ENCODE peak calls at places on chromosomes 5 and 9, in seven cellular contexts. O, K, C, Q, U, T and B are unnamed samples.

GRCh38 chr5:147930759-147931158 is 24.4 kb upstream of the C5orf46 start:
- DNase-seq in U (no peak), K (no peak), T (no peak), Q (no peak), C (no peak), O (no peak), B (no peak)

GRCh38 chr9:5790923-5791322 is 42.0 kb downstream of the ERMP1 start:
- DNase-seq in U (no peak), C (no peak), Q (no peak), T (no peak), O (no peak), K (no peak), B (no peak)

GRCh38 chr5:150229571-150229970 is 39.7 kb downstream of the SLC6A7 start:
- DNase-seq in Q (no peak), O (no peak), T (no peak), K (no peak), C (no peak), U (no peak), B (no peak)

GRCh38 chr9:37362430-37362829 is 60.1 kb upstream of the GRHPR start:
- DNase-seq in K (no peak), O (no peak), Q (no peak), U (no peak), C (no peak), T (no peak), B (no peak)

GRCh38 chr5:134460551-134460950 is 48.9 kb upstream of the CDKN2AIPNL start:
- DNase-seq in T (no peak), Q (no peak), K (no peak), U (no peak), C (no peak), O (no peak), B (peak)

GRCh38 chr5:56026863-56027300 is 32.1 kb upstream of the IL6ST start:
- DNase-seq in C (no peak), T (no peak), K (no peak), Q (no peak), U (peak), O (no peak), B (no peak)

GRCh38 chr9:68878450-68878849 is 135.5 kb downstream of the PRKACG start:
- DNase-seq in K (no peak), T (no peak), Q (no peak), U (no peak), C (no peak), O (no peak), B (no peak)

GRCh38 chr9:98453589-98454311 is 198.3 kb upstream of the TBC1D2 start:
- DNase-seq in K (no peak), T (no peak), O (no peak), U (peak), C (no peak), Q (no peak), B (no peak)

GRCh38 chr5:51908215-51908614 is 525.0 kb downstream of the ISL1 start:
- DNase-seq in C (no peak), U (no peak), K (no peak), Q (no peak), O (no peak), T (no peak), B (no peak)

GRCh38 chr9:68562456-68562855 is 21.8 kb upstream of the TMEM252 start:
- DNase-seq in C (no peak), T (no peak), U (no peak), K (no peak), O (no peak), Q (no peak), B (no peak)

GRCh38 chr5:179418972-179419371 is 73.7 kb upstream of the ADAMTS2 start:
- DNase-seq in K (no peak), C (no peak), O (no peak), T (no peak), U (no peak), Q (no peak), B (no peak)

GRCh38 chr5:59390074-59390659 is 503.4 kb downstream of the PDE4D start:
- DNase-seq in K (peak), U (no peak), Q (no peak), C (no peak), T (no peak), O (no peak), B (no peak)

GRCh38 chr5:160651682-160652645 is 200.0 kb downstream of the ATP10B start:
- DNase-seq in Q (no peak), U (no peak), C (no peak), O (no peak), T (no peak), K (no peak), B (no peak)

GRCh38 chr5:139638090-139638735 is 9.9 kb upstream of the CXXC5 start:
- DNase-seq in U (no peak), O (peak), T (peak), Q (peak), K (peak), C (peak), B (peak)

GRCh38 chr9:22169243-22169642 is 160.1 kb upstream of the CDKN2B start:
- DNase-seq in K (no peak), C (no peak), T (no peak), O (no peak), Q (no peak), U (peak), B (no peak)

GRCh38 chr9:77014597-77015263 is 4.7 kb upstream of the FOXB2 start:
- DNase-seq in K (no peak), O (no peak), Q (no peak), T (no peak), U (no peak), C (no peak), B (peak)

GRCh38 chr5:167921796-167922195 is 369.6 kb upstream of the WWC1 start:
- DNase-seq in U (no peak), K (no peak), T (no peak), Q (no peak), C (no peak), O (no peak), B (no peak)

GRCh38 chr5:73587923-73588322 is 22.4 kb downstream of the UTP15 start:
- DNase-seq in O (no peak), C (no peak), U (no peak), K (no peak), T (no peak), Q (no peak), B (no peak)

GRCh38 chr9:88949961-88950340 is 41.3 kb upstream of the S1PR3 start:
- DNase-seq in U (peak), K (no peak), T (no peak), O (no peak), Q (no peak), C (no peak), B (no peak)

GRCh38 chr5:114018178-114018577 is 343.7 kb upstream of the KCNN2 start:
- DNase-seq in C (no peak), T (no peak), K (no peak), U (no peak), Q (no peak), O (no peak), B (no peak)

GRCh38 chr5:23234153-23234729 is 273.2 kb upstream of the PRDM9 start:
- DNase-seq in O (no peak), T (no peak), Q (no peak), K (no peak), C (no peak), U (no peak), B (no peak)

GRCh38 chr9:114149181-114149580 is 6.2 kb upstream of the COL27A1 start:
- DNase-seq in T (no peak), U (no peak), K (no peak), O (no peak), C (no peak), Q (no peak), B (no peak)

GRCh38 chr9:81002242-81002641 is 687.1 kb downstream of the TLE1 start:
- DNase-seq in U (no peak), T (no peak), C (no peak), K (no peak), Q (no peak), O (no peak), B (no peak)

GRCh38 chr5:14958196-14958595 is 86.6 kb upstream of the ANKH start:
- DNase-seq in T (no peak), Q (no peak), K (no peak), C (no peak), O (no peak), U (peak), B (no peak)

GRCh38 chr5:6403416-6403815 is 25.1 kb upstream of the MED10 start:
- DNase-seq in T (no peak), Q (no peak), U (no peak), C (no peak), O (no peak), K (no peak), B (no peak)

GRCh38 chr5:130479045-130479804 is 575.0 kb downstream of the CHSY3 start:
- DNase-seq in Q (no peak), T (no peak), K (no peak), C (no peak), O (no peak), U (no peak), B (no peak)

GRCh38 chr5:59768204-59769040 is 125.1 kb downstream of the PDE4D start:
- DNase-seq in T (peak), U (peak), K (peak), Q (peak), O (peak), C (peak), B (peak)

GRCh38 chr5:102451082-102451481 is 47.7 kb downstream of the SLCO6A1 start:
- DNase-seq in O (no peak), K (no peak), Q (no peak), T (no peak), C (no peak), U (no peak), B (no peak)

GRCh38 chr5:78162253-78162862 is 132.1 kb downstream of the AP3B1 start:
- DNase-seq in O (no peak), U (peak), Q (no peak), K (no peak), C (no peak), T (no peak), B (no peak)

GRCh38 chr9:89655047-89655989 is 50.5 kb downstream of the GADD45G start:
- DNase-seq in U (no peak), C (no peak), O (no peak), T (no peak), Q (no peak), K (no peak), B (no peak)

GRCh38 chr5:96338624-96339023 is 94.4 kb downstream of the PCSK1 start:
- DNase-seq in Q (peak), T (no peak), O (peak), C (peak), K (peak), U (no peak), B (peak)

GRCh38 chr5:54909911-54910870 is 75.2 kb downstream of the ESM1 start:
- DNase-seq in O (no peak), K (no peak), Q (no peak), U (no peak), T (no peak), C (no peak), B (no peak)
- H3K27ac ChIP-seq in O (no peak), K (no peak), Q (no peak), U (no peak), T (no peak), C (no peak), B (no peak)

GRCh38 chr9:131640438-131641181 is 95.3 kb downstream of the PRRT1B start:
- DNase-seq in U (no peak), O (no peak), T (no peak), Q (no peak), K (no peak), C (peak), B (peak)
- H3K27ac ChIP-seq in U (peak), O (peak), T (peak), Q (no peak), K (peak), C (peak), B (peak)

DNA sequence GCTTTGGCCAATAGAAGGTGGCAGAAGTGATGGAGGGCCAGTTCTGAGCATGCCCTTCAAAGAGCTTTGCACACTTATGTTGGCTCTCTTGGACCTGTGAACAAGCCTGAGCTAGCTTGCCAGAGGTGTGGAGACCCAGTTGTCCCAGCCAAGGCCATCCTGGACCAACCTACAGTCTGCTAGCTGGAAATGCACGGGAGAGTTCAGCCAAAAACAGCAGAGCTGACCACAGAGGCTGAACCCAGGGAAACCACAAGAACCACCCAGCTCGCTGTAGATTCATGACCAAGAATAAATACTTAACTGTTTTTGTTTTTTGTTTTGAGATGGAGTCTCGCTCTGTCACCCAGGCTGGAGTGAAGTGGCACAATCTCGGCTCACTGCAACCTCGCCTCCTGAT is 65.4 kb upstream of the HAND1 start:
- DNase-seq in K (no peak), Q (no peak), U (no peak), C (no peak), O (no peak), T (no peak), B (no peak)
- H3K27ac ChIP-seq in K (no peak), Q (no peak), U (no peak), C (no peak), O (no peak), T (no peak), B (no peak)

GRCh38 chr9:112078432-112078831 is 96.7 kb downstream of the SUSD1 start:
- DNase-seq in O (no peak), T (no peak), Q (peak), U (no peak), K (peak), C (no peak), B (no peak)
- H3K27ac ChIP-seq in O (no peak), T (peak), Q (no peak), U (no peak), K (no peak), C (no peak), B (no peak)

DNA sequence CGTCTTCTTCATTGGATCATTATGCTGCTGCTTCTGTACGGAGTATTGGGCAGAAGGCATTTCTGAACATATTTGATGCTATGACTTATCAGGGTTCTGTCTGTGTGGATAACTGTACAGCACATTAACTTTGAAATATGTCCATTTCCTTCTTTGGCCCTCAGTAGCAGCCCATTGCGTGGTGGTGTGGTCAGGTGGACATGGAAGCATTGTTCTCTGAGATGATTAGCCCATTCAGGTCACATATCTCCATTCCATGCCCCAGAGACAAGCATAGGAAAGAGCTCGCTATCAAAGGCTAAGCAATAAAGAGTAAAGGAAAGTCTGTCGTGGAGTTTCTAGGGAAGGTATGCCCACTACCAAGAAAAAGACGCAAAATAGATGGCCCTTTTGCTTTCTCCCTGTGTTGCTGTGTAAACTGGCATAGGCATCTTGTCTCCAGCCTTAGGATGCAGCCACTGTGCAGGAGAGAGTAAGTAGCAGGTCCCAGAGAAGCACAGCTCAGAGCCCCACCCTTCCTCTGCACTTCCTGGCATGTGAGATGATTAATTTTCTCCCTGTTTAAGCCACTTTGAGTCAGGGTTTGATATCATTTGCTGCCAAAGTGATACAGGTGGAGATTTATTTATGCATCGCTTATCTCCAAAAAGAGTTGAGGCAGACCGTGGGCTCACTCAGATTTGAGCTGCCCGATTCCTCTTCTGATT is 221.9 kb downstream of the PDZD2 start:
- DNase-seq in C (no peak), K (no peak), O (no peak), U (peak), Q (no peak), T (no peak), B (no peak)
- H3K27ac ChIP-seq in C (no peak), K (no peak), O (no peak), U (no peak), Q (no peak), T (peak), B (no peak)

DNA sequence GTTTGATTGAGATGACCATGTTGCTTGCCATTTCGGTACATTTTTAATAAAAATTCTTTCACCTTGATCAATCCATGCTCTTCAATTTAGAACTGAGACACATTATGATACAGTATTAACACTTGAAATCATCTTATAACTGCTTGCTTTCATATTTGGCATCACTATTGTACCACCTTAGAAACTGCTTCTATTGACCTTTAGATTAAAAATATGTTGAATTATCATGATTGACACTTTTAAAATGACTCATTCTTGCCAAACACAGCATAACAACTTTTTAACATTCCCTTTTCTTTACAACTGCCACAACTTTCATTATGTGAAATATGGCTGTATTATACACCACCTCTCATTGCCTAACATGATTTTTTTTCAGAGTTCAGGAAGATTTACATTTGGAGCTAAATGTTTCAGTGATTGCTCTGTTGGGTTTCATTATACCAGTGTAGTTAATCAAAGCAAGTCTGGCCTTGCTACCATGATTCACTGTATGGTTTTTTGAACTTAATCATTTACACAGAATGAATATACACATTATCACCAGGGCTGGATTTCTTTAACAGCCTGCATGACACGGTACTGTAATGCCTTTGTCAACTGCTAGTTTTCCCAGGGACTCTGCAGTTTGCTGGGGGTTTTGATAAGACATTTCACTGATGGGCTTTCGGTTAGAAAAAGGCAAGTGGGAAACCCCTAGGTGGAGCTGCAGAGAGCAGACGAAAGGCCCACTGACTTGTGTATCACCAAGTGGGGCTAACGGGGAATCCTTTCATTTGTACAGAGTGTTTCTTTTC is 93.6 kb upstream of the TLE4 start:
- DNase-seq in T (no peak), K (no peak), O (no peak), C (peak), Q (no peak), U (peak), B (no peak)
- H3K27ac ChIP-seq in T (no peak), K (no peak), O (no peak), C (no peak), Q (no peak), U (no peak), B (no peak)

DNA sequence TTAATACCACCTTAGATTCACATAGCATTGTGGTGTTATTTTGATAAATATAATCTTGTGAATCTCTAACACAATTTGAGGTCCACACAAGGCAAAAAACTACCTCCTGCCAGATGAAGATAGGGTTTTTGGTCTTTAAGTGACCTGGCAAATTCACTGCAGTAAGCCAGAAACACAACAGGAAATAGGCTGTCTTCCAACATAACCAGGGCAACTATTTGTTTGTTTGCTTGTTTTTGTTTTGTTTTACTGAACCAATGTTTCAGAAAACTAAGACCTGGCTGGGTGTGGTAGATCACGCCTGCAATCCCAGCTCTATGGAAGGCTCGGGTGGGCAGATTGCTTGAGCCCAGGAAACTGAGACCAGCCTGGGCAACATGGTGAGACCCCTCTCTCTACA is 95.5 kb downstream of the USP20 start:
- DNase-seq in Q (no peak), T (no peak), C (no peak), O (no peak), K (no peak), U (no peak), B (no peak)
- H3K27ac ChIP-seq in Q (no peak), T (no peak), C (no peak), O (peak), K (no peak), U (no peak), B (no peak)

GRCh38 chr5:143155445-143155844 is 248.0 kb downstream of the NR3C1 start:
- DNase-seq in O (no peak), Q (no peak), K (no peak), C (no peak), T (no peak), U (no peak), B (no peak)

GRCh38 chr5:143156556-143156955 is 246.9 kb downstream of the NR3C1 start:
- DNase-seq in C (no peak), Q (no peak), T (no peak), K (no peak), U (no peak), O (no peak), B (no peak)

GRCh38 chr5:143153332-143154119 is 250.0 kb downstream of the NR3C1 start:
- DNase-seq in T (peak), U (no peak), Q (peak), C (peak), K (peak), O (peak), B (peak)

GRCh38 chr5:143152445-143152844 is 251.0 kb downstream of the NR3C1 start:
- DNase-seq in U (no peak), T (no peak), Q (no peak), O (no peak), K (no peak), C (no peak), B (no peak)

GRCh38 chr5:143154495-143155375 is 248.8 kb downstream of the NR3C1 start:
- DNase-seq in C (no peak), O (no peak), Q (no peak), T (no peak), U (peak), K (no peak), B (no peak)
- H3K27ac ChIP-seq in C (peak), O (peak), Q (peak), T (peak), U (peak), K (peak), B (peak)

DNA sequence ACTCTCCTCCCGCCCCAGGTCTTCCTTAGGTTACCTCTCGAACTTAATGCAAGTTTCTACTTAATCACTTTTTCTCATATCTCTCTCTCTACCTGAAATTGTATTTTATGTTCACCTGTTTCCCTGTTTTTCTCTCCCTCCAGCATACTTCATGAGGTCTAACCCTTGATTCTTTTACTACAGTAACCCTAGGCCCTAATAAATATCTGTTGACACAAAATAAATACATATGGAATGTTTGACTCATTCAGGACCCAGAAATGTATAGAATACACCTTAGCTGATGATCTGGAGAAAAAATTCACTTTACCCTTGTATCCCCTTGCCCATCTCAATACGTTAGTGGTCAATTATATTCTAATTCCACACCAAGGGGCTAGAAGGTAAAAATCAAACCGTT is 250.9 kb upstream of the PTGER4 start:
- DNase-seq in C (no peak), O (no peak), K (no peak), T (no peak), Q (no peak), U (no peak), B (no peak)
- H3K27ac ChIP-seq in C (no peak), O (no peak), K (no peak), T (no peak), Q (no peak), U (no peak), B (no peak)